ENCODE peak calls at places on chromosome 21, in five cellular contexts. One of them, this sample, is unnamed.

GRCh38 chr21:29538115-29538514 is 239.4 kb downstream of the BACH1 start:
- DNase-seq in NCI-H1092 treated with DMSO at 0.1 percent for 48 hours: no peak
- DNase-seq in HTR-8/SVneo: no peak
- DNase-seq in nephron progenitor cell: no peak
- DNase-seq in kidney: no peak
- DNase-seq in this sample: no peak

GRCh38 chr21:33334191-33334590 is 9.4 kb downstream of the IFNAR1 start:
- DNase-seq in NCI-H1092 treated with DMSO at 0.1 percent for 48 hours: no peak
- DNase-seq in nephron progenitor cell: no peak
- DNase-seq in HTR-8/SVneo: no peak
- DNase-seq in kidney: no peak
- DNase-seq in this sample: no peak

GRCh38 chr21:41633627-41634026 is 125.7 kb upstream of the TMPRSS2 start:
- DNase-seq in nephron progenitor cell: no peak
- DNase-seq in kidney: no peak
- DNase-seq in NCI-H1092 treated with DMSO at 0.1 percent for 48 hours: no peak
- DNase-seq in HTR-8/SVneo: no peak
- DNase-seq in this sample: no peak

GRCh38 chr21:39189857-39190604 is 6.8 kb upstream of the PSMG1 start:
- DNase-seq in nephron progenitor cell: no peak
- DNase-seq in HTR-8/SVneo: no peak
- DNase-seq in NCI-H1092 treated with DMSO at 0.1 percent for 48 hours: no peak
- DNase-seq in kidney: no peak
- DNase-seq in this sample: no peak

GRCh38 chr21:34593423-34593822 is 21.5 kb downstream of the RCAN1 start:
- DNase-seq in nephron progenitor cell: no peak
- DNase-seq in kidney: no peak
- DNase-seq in NCI-H1092 treated with DMSO at 0.1 percent for 48 hours: peak
- DNase-seq in HTR-8/SVneo: no peak
- DNase-seq in this sample: no peak

GRCh38 chr21:32712043-32712442 is 15.8 kb downstream of the SYNJ1 start:
- DNase-seq in nephron progenitor cell: no peak
- DNase-seq in NCI-H1092 treated with DMSO at 0.1 percent for 48 hours: no peak
- DNase-seq in kidney: no peak
- DNase-seq in HTR-8/SVneo: no peak
- DNase-seq in this sample: no peak

GRCh38 chr21:29626787-29627470 is 312.9 kb downstream of the GRIK1 start:
- DNase-seq in kidney: no peak
- DNase-seq in HTR-8/SVneo: no peak
- DNase-seq in nephron progenitor cell: no peak
- DNase-seq in NCI-H1092 treated with DMSO at 0.1 percent for 48 hours: no peak
- DNase-seq in this sample: no peak

GRCh38 chr21:44816761-44817505 is 929 bp downstream of the SUMO3 start:
- DNase-seq in HTR-8/SVneo: no peak
- DNase-seq in nephron progenitor cell: no peak
- DNase-seq in NCI-H1092 treated with DMSO at 0.1 percent for 48 hours: no peak
- DNase-seq in kidney: peak
- DNase-seq in this sample: no peak

GRCh38 chr21:32828908-32829307 is 57.4 kb upstream of the PAXBP1 start:
- DNase-seq in HTR-8/SVneo: no peak
- DNase-seq in kidney: no peak
- DNase-seq in nephron progenitor cell: no peak
- DNase-seq in NCI-H1092 treated with DMSO at 0.1 percent for 48 hours: no peak
- DNase-seq in this sample: no peak

GRCh38 chr21:44283953-44284352 is 1.7 kb upstream of the AIRE start:
- DNase-seq in NCI-H1092 treated with DMSO at 0.1 percent for 48 hours: no peak
- DNase-seq in HTR-8/SVneo: no peak
- DNase-seq in nephron progenitor cell: no peak
- DNase-seq in kidney: peak
- DNase-seq in this sample: no peak

GRCh38 chr21:45112371-45112770 is 38.0 kb downstream of the ADARB1 start:
- DNase-seq in HTR-8/SVneo: peak
- DNase-seq in kidney: no peak
- DNase-seq in NCI-H1092 treated with DMSO at 0.1 percent for 48 hours: no peak
- DNase-seq in nephron progenitor cell: no peak
- DNase-seq in this sample: no peak

GRCh38 chr21:43936186-43936967 is 71.4 kb downstream of the AGPAT3 start:
- DNase-seq in NCI-H1092 treated with DMSO at 0.1 percent for 48 hours: peak
- DNase-seq in HTR-8/SVneo: no peak
- DNase-seq in kidney: no peak
- DNase-seq in nephron progenitor cell: no peak
- DNase-seq in this sample: no peak

GRCh38 chr21:26389971-26390641 is 183.0 kb downstream of the CYYR1 start:
- DNase-seq in nephron progenitor cell: no peak
- DNase-seq in NCI-H1092 treated with DMSO at 0.1 percent for 48 hours: no peak
- DNase-seq in kidney: no peak
- DNase-seq in HTR-8/SVneo: peak
- DNase-seq in this sample: no peak

GRCh38 chr21:31795992-31796391 is 64.1 kb upstream of the SCAF4 start:
- DNase-seq in kidney: no peak
- DNase-seq in HTR-8/SVneo: no peak
- DNase-seq in nephron progenitor cell: no peak
- DNase-seq in NCI-H1092 treated with DMSO at 0.1 percent for 48 hours: no peak
- DNase-seq in this sample: no peak

GRCh38 chr21:25370311-25370744 is 237.0 kb downstream of the MRPL39 start:
- DNase-seq in nephron progenitor cell: no peak
- DNase-seq in HTR-8/SVneo: peak
- DNase-seq in kidney: no peak
- DNase-seq in NCI-H1092 treated with DMSO at 0.1 percent for 48 hours: no peak
- DNase-seq in this sample: no peak

GRCh38 chr21:26331581-26331980 is 161.0 kb upstream of the APP start:
- DNase-seq in NCI-H1092 treated with DMSO at 0.1 percent for 48 hours: no peak
- DNase-seq in nephron progenitor cell: no peak
- DNase-seq in HTR-8/SVneo: no peak
- DNase-seq in kidney: no peak
- DNase-seq in this sample: no peak

GRCh38 chr21:34889287-34889536 is 159.9 kb downstream of the RUNX1 start:
- DNase-seq in kidney: peak
- DNase-seq in NCI-H1092 treated with DMSO at 0.1 percent for 48 hours: peak
- DNase-seq in nephron progenitor cell: peak
- DNase-seq in HTR-8/SVneo: peak
- DNase-seq in this sample: peak

GRCh38 chr21:42042651-42043050 is 28.5 kb upstream of the UMODL1 start:
- DNase-seq in kidney: peak
- DNase-seq in nephron progenitor cell: no peak
- DNase-seq in NCI-H1092 treated with DMSO at 0.1 percent for 48 hours: no peak
- DNase-seq in HTR-8/SVneo: no peak
- DNase-seq in this sample: no peak

GRCh38 chr21:38367646-38368045 is 110.9 kb downstream of the KCNJ15 start:
- DNase-seq in nephron progenitor cell: no peak
- DNase-seq in HTR-8/SVneo: no peak
- DNase-seq in kidney: no peak
- DNase-seq in NCI-H1092 treated with DMSO at 0.1 percent for 48 hours: no peak
- DNase-seq in this sample: no peak

GRCh38 chr21:41653944-41654625 is 112.8 kb downstream of the RIPK4 start:
- DNase-seq in kidney: no peak
- DNase-seq in nephron progenitor cell: no peak
- DNase-seq in HTR-8/SVneo: no peak
- DNase-seq in NCI-H1092 treated with DMSO at 0.1 percent for 48 hours: no peak
- DNase-seq in this sample: no peak

GRCh38 chr21:46111857-46112730 is 14.2 kb downstream of the COL6A2 start:
- DNase-seq in HTR-8/SVneo: no peak
- DNase-seq in NCI-H1092 treated with DMSO at 0.1 percent for 48 hours: no peak
- DNase-seq in kidney: peak
- DNase-seq in nephron progenitor cell: no peak
- DNase-seq in this sample: no peak

GRCh38 chr21:40507978-40508377 is 339.0 kb downstream of the DSCAM start:
- DNase-seq in HTR-8/SVneo: no peak
- DNase-seq in nephron progenitor cell: no peak
- DNase-seq in NCI-H1092 treated with DMSO at 0.1 percent for 48 hours: no peak
- DNase-seq in kidney: no peak
- DNase-seq in this sample: no peak

GRCh38 chr21:29475329-29475728 is 176.6 kb downstream of the BACH1 start:
- DNase-seq in NCI-H1092 treated with DMSO at 0.1 percent for 48 hours: no peak
- DNase-seq in HTR-8/SVneo: no peak
- DNase-seq in kidney: no peak
- DNase-seq in nephron progenitor cell: no peak
- DNase-seq in this sample: no peak

GRCh38 chr21:38596264-38597042 is 98.2 kb upstream of the ERG start:
- DNase-seq in nephron progenitor cell: no peak
- DNase-seq in HTR-8/SVneo: no peak
- DNase-seq in NCI-H1092 treated with DMSO at 0.1 percent for 48 hours: no peak
- DNase-seq in kidney: no peak
- DNase-seq in this sample: no peak

GRCh38 chr21:36059823-36060158 is 535 bp downstream of the SETD4 start:
- DNase-seq in kidney: no peak
- DNase-seq in NCI-H1092 treated with DMSO at 0.1 percent for 48 hours: no peak
- DNase-seq in HTR-8/SVneo: no peak
- DNase-seq in nephron progenitor cell: peak
- DNase-seq in this sample: peak

GRCh38 chr21:45972716-45973474 is 8.7 kb upstream of the COL6A1 start:
- DNase-seq in HTR-8/SVneo: no peak
- DNase-seq in nephron progenitor cell: peak
- DNase-seq in kidney: peak
- DNase-seq in NCI-H1092 treated with DMSO at 0.1 percent for 48 hours: peak
- DNase-seq in this sample: peak

GRCh38 chr21:34130598-34130985 is 57.2 kb downstream of the MRPS6 start:
- DNase-seq in kidney: no peak
- DNase-seq in HTR-8/SVneo: no peak
- DNase-seq in nephron progenitor cell: no peak
- DNase-seq in NCI-H1092 treated with DMSO at 0.1 percent for 48 hours: no peak
- DNase-seq in this sample: no peak

GRCh38 chr21:16573581-16573980 is 843.8 kb downstream of the USP25 start:
- DNase-seq in kidney: no peak
- DNase-seq in HTR-8/SVneo: no peak
- DNase-seq in nephron progenitor cell: no peak
- DNase-seq in NCI-H1092 treated with DMSO at 0.1 percent for 48 hours: no peak
- DNase-seq in this sample: no peak

GRCh38 chr21:43269461-43269860 is 100.7 kb downstream of the CRYAA start:
- DNase-seq in NCI-H1092 treated with DMSO at 0.1 percent for 48 hours: no peak
- DNase-seq in HTR-8/SVneo: no peak
- DNase-seq in kidney: peak
- DNase-seq in nephron progenitor cell: no peak
- DNase-seq in this sample: peak